ENCODE peak calls at places on chromosomes 4 and X, in four cellular contexts. Z is iPS DF 6.9, S is H9, C is astrocyte. I is an unnamed sample.

GRCh38 chrX:135543924-135544323 is 23.5 kb downstream of the INTS6L start:
- DNase-seq in Z (no peak), C (no peak), S (peak; percentile 31), I (peak; percentile 9)

GRCh38 chr4:138689593-138689992 is 326.0 kb upstream of the NOCT start:
- DNase-seq in S (no peak), C (no peak), Z (no peak), I (no peak)

GRCh38 chr4:145635630-145636029 is 16.4 kb downstream of the MMAA start:
- DNase-seq in S (no peak), C (no peak), Z (no peak), I (no peak)

GRCh38 chr4:54237770-54238169 is 8.7 kb downstream of the PDGFRA start:
- DNase-seq in C (no peak), Z (no peak), S (no peak), I (no peak)

GRCh38 chr4:16915956-16916355 is 17.5 kb upstream of the LDB2 start:
- DNase-seq in C (no peak), S (no peak), Z (no peak), I (no peak)

GRCh38 chrX:46386511-46386910 is 158.7 kb downstream of the ZNF674 start:
- DNase-seq in C (no peak), Z (no peak), S (no peak), I (no peak)

GRCh38 chr4:149701733-149702132 is 113.9 kb downstream of the IQCM start:
- DNase-seq in C (no peak), Z (no peak), S (no peak), I (no peak)

GRCh38 chr4:106587558-106587957 is 219.0 kb upstream of the GIMD1 start:
- DNase-seq in Z (no peak), C (peak; percentile 83), S (no peak), I (no peak)

GRCh38 chrX:50697691-50698090 is 116.3 kb downstream of the SHROOM4 start:
- DNase-seq in S (no peak), Z (no peak), C (peak; percentile 86), I (no peak)

GRCh38 chr4:38128478-38129451 is 168.6 kb downstream of the PTTG2 start:
- DNase-seq in S (peak; percentile 74), Z (peak; percentile 52), C (peak; percentile 43), I (peak; percentile 76)

GRCh38 chrX:67893931-67894330 is 350.1 kb downstream of the AR start:
- DNase-seq in C (peak; percentile 2), S (no peak), Z (no peak), I (no peak)

GRCh38 chr4:107806196-107806595 is 18.5 kb upstream of the SGMS2 start:
- DNase-seq in Z (no peak), C (peak; percentile 4), S (no peak), I (no peak)

GRCh38 chrX:39759526-39760224 is 338.1 kb downstream of the BCOR start:
- DNase-seq in Z (no peak), S (no peak), C (peak; percentile 79), I (no peak)

GRCh38 chr4:40916880-40917279 is 167.1 kb downstream of the NSUN7 start:
- DNase-seq in Z (peak; percentile 72), C (no peak), S (peak; percentile 82), I (peak; percentile 11)

GRCh38 chr4:56861365-56861764 is 39.9 kb upstream of the SPINK2 start:
- DNase-seq in Z (no peak), S (peak; percentile 53), C (peak; percentile 19), I (no peak)

GRCh38 chr4:31020363-31020762 is 300.2 kb downstream of the PCDH7 start:
- DNase-seq in C (no peak), Z (no peak), S (no peak), I (no peak)

GRCh38 chr4:186900980-186901379 is 177.3 kb upstream of the FAT1 start:
- DNase-seq in C (peak; percentile 20), Z (no peak), S (no peak), I (no peak)

GRCh38 chrX:16205840-16206239 is 38.6 kb downstream of the MAGEB17 start:
- DNase-seq in Z (no peak), S (no peak), C (no peak), I (no peak)

DNA sequence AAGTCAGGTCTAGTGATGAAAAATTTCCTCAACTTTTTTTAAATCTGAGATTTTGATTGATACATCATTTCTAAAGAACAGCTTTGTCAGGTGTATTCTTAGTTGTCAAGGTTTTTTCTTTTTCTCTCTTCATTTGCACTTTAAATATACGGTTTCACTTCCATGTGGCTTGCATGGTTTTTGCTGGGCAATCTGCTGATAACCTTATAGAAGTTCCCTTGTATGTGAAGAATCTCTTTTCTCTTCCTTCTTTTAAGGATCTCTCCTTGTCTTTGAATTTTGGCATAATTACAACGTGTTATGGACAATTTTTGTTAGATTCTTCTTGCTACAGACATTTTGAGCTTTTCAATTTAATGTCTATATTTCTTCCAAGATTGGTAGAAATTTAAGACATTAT is 76.4 kb downstream of the ZNF721 start:
- DNase-seq in S (no peak), Z (no peak), C (no peak), I (no peak)
- H3K9me3 ChIP-seq in S (peaks cover 57% of the 10 kb centered on the region), Z (peaks cover 5% of the 10 kb centered on the region), C (peaks cover 48% of the 10 kb centered on the region), I (peaks cover 69% of the 10 kb centered on the region)

DNA sequence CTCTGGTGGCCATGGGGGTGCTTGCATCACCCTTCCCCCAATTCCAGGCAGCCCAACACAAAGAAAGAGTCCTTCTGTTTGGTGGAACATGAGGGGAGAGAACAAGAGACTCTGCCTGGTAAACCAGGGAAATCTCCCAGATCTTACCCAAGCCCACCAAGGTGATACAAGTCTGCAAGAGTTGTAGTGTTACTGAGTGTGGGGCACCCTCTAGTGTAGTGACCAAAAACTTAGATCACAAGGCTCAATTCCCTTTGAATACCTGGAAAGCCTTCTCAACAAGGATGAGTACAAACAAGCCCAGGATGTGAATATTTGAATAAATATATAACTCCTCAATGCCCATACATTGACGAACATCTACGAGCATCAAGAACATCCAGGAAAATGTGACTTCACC is 64.7 kb downstream of the IL13RA2 start:
- DNase-seq in Z (no peak), C (no peak), S (peak; percentile 38), I (no peak)
- H3K27me3 ChIP-seq in Z (no peaks in the 10 kb centered on the region), C (no peaks in the 10 kb centered on the region), S (no peaks in the 10 kb centered on the region), I (no peaks in the 10 kb centered on the region)

GRCh38 chrX:44974462-44974861 is 101.5 kb downstream of the KDM6A start:
- DNase-seq in C (peak; percentile 66), Z (no peak), S (no peak), I (no peak)
- H3K9me3 ChIP-seq in C (no peaks in the 10 kb centered on the region), Z (no peaks in the 10 kb centered on the region), S (no peaks in the 10 kb centered on the region), I (no peaks in the 10 kb centered on the region)

DNA sequence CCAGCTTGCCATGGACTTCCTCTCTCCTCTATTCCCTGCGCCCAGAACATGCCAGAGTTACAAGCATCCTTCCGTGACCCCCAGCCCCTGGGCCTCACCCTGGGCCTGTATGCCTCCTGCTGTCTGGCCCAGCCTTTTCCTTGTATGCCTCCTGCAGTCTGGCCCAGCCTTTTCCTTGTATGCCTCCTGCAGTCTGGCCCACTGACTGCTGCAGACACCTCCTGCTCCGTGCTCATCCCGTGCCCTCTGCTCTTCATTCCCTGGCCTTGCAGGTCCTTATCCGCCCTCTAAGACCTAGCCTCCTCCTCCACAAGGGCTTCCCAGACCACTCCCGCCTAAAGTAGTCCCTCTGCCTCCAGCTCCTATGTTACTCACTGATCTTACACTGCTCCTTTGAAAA is 44.2 kb downstream of the IRF2 start:
- DNase-seq in S (no peak), Z (no peak), C (no peak), I (no peak)
- H3K27me3 ChIP-seq in S (peaks cover 2% of the 10 kb centered on the region), Z (no peaks in the 10 kb centered on the region), C (no peaks in the 10 kb centered on the region), I (no peaks in the 10 kb centered on the region)

GRCh38 chr4:34943719-34944386 is 1300.5 kb downstream of the ARAP2 start:
- DNase-seq in Z (no peak), C (no peak), S (no peak), I (no peak)

GRCh38 chr4:34935739-34936138 is 1308.6 kb downstream of the ARAP2 start:
- DNase-seq in C (no peak), Z (no peak), S (no peak), I (no peak)

DNA sequence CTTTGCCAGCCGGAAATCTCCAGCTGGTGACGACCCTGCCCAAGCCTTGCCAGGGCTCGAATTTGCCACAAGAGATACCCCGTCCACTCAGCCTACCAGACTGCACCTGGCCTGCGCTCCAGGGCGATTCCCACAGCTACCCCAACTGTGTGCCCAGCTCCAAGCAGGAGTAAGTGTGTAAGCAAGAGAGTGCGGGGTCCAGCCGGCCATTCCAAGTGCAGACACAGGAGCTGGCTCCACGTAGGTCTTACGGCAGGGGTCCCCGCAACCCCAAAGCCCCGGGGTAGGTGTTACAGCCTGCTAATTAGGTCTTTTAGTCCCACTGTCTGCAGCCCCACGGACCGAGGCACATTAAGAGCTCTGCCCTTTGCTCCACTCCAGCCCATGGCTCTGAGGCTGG is 1305.2 kb downstream of the ARAP2 start:
- DNase-seq in Z (no peak), C (no peak), S (peak; percentile 31), I (no peak)
- H3K9me3 ChIP-seq in Z (no peaks in the 10 kb centered on the region), C (no peaks in the 10 kb centered on the region), S (no peaks in the 10 kb centered on the region), I (no peaks in the 10 kb centered on the region)

DNA sequence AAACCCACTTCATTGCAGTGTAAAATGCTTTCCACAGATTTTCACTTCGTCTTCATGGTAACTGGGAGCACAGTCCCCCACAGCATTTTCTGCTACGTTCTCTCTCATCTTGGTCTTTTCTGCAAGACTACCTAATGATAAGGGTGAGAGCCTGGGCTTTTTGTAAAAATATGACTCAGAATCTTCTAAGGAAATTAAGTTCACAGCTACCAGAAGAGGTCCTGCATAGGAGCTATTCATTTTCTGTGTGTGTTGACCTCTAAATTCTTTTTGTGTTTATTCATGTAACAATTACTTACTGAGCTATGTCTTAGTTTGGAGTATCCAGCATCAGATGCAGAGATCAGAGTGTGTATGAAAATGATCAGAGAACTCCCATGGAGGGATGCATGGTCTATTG is 192.2 kb downstream of the CPEB2 start:
- DNase-seq in C (peak; percentile 18), Z (no peak), S (no peak), I (no peak)
- H3K27me3 ChIP-seq in C (no peaks in the 10 kb centered on the region), Z (no peaks in the 10 kb centered on the region), S (no peaks in the 10 kb centered on the region), I (no peaks in the 10 kb centered on the region)

GRCh38 chr4:43619219-43619618 is 726.7 kb downstream of the GRXCR1 start:
- DNase-seq in C (no peak), S (no peak), Z (no peak), I (no peak)
- H3K9me3 ChIP-seq in C (no peaks in the 10 kb centered on the region), S (no peaks in the 10 kb centered on the region), Z (no peaks in the 10 kb centered on the region), I (no peaks in the 10 kb centered on the region)

GRCh38 chrX:2712428-2712827 is 21.3 kb downstream of the CD99 start:
- DNase-seq in Z (no peak), S (no peak), C (no peak), I (no peak)

GRCh38 chrX:2708601-2709200 is 17.6 kb downstream of the CD99 start:
- DNase-seq in Z (no peak), S (no peak), C (no peak), I (no peak)

GRCh38 chrX:2710041-2710471 is 19.0 kb downstream of the CD99 start:
- DNase-seq in C (peak; percentile 67), S (no peak), Z (no peak), I (peak; percentile 41)

GRCh38 chrX:2711441-2711840 is 20.3 kb downstream of the CD99 start:
- DNase-seq in Z (no peak), S (no peak), C (no peak), I (no peak)

DNA sequence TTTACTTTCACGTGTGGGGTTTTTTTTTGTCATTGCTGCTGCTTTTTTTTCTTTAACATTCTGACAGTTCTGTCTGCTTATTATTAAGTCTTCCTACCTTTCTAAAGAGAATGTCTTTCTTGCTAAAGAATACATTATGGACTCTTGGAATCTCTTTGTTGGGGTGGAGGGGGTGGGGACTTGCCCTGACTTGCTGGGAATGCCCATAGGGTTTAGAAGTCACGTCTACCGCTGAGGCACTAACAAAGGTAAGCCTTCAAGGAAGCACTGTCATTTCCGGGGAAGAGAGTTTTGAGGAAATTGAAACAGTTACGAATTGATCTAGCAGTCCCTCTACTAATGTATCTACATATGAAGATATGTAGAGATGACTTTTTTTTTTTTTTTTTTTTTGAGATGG is 19.4 kb downstream of the CD99 start:
- DNase-seq in S (no peak), Z (no peak), C (no peak), I (peak; percentile 16)
- H3K27me3 ChIP-seq in S (no peaks in the 10 kb centered on the region), Z (no peaks in the 10 kb centered on the region), C (no peaks in the 10 kb centered on the region), I (no peaks in the 10 kb centered on the region)

GRCh38 chr4:33407496-33407895 is 2687.3 kb downstream of the PCDH7 start:
- DNase-seq in C (no peak), Z (no peak), S (no peak), I (no peak)
- H3K9me3 ChIP-seq in C (no peaks in the 10 kb centered on the region), Z (no peaks in the 10 kb centered on the region), S (no peaks in the 10 kb centered on the region), I (no peaks in the 10 kb centered on the region)

I was measured in CD4-positive, alpha-beta memory T cell.